ENCODE peak calls at places on chromosomes 5 and 9, in five cellular contexts. P, W, B, E and Z are unnamed samples. For H3K4me1, the result is how much of the 10 kb centered on the place peaks cover.

GRCh38 chr5:78633710-78634109 is 14.9 kb downstream of the LHFPL2 start:
- DNase-seq in P (no peak), E (no peak), W (no peak), B (no peak), Z (no peak)

GRCh38 chr5:156322666-156323065 is 4.3 kb upstream of the SGCD start:
- DNase-seq in E (no peak), W (no peak), B (no peak), P (no peak), Z (no peak)

GRCh38 chr9:86600291-86600690 is 246.1 kb upstream of the TUT7 start:
- DNase-seq in E (no peak), W (no peak), P (no peak), B (no peak), Z (no peak)

GRCh38 chr5:78779771-78780616 is 131.4 kb upstream of the LHFPL2 start:
- DNase-seq in B (no peak), P (no peak), E (no peak), W (no peak), Z (no peak)

GRCh38 chr5:82882316-82882715 is 194.9 kb downstream of the TMEM167A start:
- DNase-seq in E (no peak), B (no peak), P (no peak), W (no peak), Z (no peak)

GRCh38 chr5:156186760-156187159 is 140.2 kb upstream of the SGCD start:
- DNase-seq in W (no peak), P (no peak), B (no peak), E (no peak), Z (no peak)

GRCh38 chr5:29148581-29148980 is 2044.9 kb upstream of the CDH6 start:
- DNase-seq in E (no peak), P (no peak), B (no peak), W (no peak), Z (no peak)

GRCh38 chr9:101587644-101588043 is 7.1 kb downstream of the PPP3R2 start:
- DNase-seq in P (no peak), E (no peak), W (no peak), B (no peak), Z (no peak)

GRCh38 chr5:57887851-57888621 is 405.4 kb upstream of the ACTBL2 start:
- DNase-seq in P (peak), W (no peak), B (peak), E (no peak), Z (no peak)

GRCh38 chr5:135930029-135930948 is 24.5 kb downstream of the LECT2 start:
- DNase-seq in B (no peak), E (no peak), W (no peak), P (no peak), Z (peak)

GRCh38 chr9:98333703-98334582 is 78.5 kb upstream of the TBC1D2 start:
- DNase-seq in B (peak), E (no peak), W (no peak), P (no peak), Z (no peak)

GRCh38 chr9:74431467-74431866 is 65.7 kb upstream of the RORB start:
- DNase-seq in W (no peak), B (no peak), P (no peak), E (no peak), Z (no peak)

GRCh38 chr9:37432020-37432419 is 9.5 kb downstream of the GRHPR start:
- DNase-seq in P (no peak), B (no peak), E (no peak), W (no peak), Z (no peak)

GRCh38 chr9:37430841-37431597 is 8.5 kb downstream of the GRHPR start:
- DNase-seq in B (no peak), E (no peak), W (no peak), P (no peak), Z (no peak)

GRCh38 chr9:37428345-37428744 is 5.8 kb downstream of the GRHPR start:
- DNase-seq in P (no peak), E (no peak), W (no peak), B (no peak), Z (no peak)

GRCh38 chr9:37426846-37427245 is 4.3 kb downstream of the GRHPR start:
- DNase-seq in P (no peak), E (no peak), W (no peak), B (no peak), Z (no peak)

DNA sequence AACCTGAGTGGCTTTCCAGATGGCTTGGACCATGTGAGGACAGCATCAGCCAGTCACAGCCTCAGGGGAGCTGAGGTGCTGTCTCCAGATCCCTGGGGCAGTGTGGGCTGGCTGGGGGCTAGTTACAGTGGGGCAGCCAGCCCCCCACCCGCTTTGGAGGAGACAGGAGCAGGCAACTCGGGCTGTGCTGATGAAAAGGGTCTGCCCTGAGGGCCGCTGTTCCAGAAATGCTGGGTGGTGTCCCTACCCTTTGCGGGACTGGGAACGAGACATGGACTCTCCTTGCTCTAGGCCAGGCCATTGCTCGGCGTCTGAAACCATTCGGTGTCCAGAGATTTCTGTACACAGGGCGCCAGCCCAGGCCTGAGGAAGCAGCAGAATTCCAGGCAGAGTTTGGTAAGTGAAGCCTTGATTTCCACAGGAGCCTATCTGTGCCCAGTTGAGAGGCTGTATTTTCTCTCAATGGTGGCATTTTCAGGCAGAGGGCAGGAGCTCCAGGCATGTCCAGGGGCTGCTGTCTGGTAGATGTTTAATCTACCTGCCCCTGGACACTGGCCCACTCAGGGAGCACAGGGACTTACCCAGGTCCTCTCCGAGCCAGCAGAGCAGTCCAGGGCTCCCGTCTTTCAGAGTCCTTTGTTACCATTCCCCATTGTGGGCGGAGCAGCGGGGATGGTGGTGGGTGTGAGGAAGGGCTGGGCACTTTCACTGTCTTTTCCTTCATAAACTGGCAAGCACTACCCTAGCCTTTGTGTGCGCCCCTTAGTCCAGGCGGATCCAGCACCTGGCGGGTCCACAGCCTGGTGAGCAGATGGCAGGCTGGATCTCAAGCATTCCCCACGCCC is 7.2 kb downstream of the GRHPR start:
- DNase-seq in W (no peak), E (no peak), P (no peak), B (no peak), Z (no peak)
- H3K27ac ChIP-seq in W (no peak), E (no peak), P (no peak), B (no peak), Z (no peak)

DNA sequence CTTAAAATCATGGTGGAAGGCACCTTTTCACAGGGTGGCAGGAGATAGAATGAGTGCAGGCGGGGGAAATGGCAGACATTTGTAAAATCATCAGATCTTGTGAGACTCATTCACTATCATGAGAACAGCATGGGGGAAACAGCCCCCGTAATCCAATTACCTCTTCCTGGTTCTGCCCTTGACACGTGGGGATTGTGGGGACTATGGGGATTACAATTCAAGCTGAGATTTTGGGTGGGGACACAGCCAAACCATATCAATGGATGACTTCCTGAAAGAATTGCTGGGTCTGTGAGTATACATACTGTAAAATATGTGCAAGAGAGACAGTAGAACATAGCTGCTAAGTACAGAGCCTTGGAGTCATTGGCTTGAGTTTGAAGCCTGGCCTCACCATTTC is 47.0 kb downstream of the KIAA1958 start:
- DNase-seq in B (no peak), W (no peak), P (no peak), E (no peak), Z (no peak)
- H3K4me1 ChIP-seq in B (under half), W (under half), P (under half), E (under half), Z (under half)

DNA sequence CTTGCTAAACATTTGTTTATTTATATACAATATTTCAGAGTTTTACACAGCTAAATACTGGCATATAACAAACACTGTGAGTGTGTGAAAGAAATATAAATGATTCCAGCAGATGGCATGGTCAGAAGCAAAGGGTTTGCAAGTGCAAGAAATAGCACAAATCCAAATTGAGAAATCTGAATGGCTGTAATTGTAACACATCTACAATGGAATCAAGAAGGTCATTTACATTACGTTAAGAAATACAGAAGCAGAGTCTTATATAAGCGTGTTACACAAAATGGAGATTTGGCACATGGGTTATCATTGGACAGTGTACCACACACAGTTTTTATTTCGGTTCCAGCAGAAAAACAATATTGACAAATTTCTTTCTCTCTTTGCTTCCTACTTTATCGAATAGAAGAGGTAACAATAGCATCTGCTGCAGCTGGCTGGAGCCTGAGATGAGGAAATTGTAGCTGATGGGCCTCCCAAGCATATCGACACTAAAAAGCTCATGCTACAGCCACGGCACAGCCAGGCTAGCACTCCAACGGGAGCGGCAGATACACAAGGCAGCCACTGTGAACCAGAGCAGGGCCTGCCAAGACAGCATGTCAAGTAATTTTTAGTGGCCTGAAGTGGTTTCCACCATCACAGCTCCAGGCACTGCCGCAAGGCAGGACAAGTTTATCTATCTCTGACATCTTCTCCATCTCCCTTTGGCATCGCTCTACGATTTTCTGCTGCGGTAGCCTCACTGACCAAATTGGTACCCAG is 564.6 kb upstream of the DMAC1 start:
- DNase-seq in B (no peak), P (no peak), W (no peak), E (no peak), Z (no peak)
- H3K27ac ChIP-seq in B (no peak), P (no peak), W (no peak), E (no peak), Z (no peak)

GRCh38 chr9:127132375-127132774 is 9.9 kb upstream of the ANGPTL2 start:
- DNase-seq in E (no peak), W (no peak), P (peak), B (no peak), Z (peak)
- H3K4me1 ChIP-seq in E (under half), W (under half), P (half or more), B (under half), Z (half or more)

GRCh38 chr5:177489119-177489716 is 8.2 kb downstream of the PDLIM7 start:
- DNase-seq in E (no peak), P (peak), B (no peak), W (peak), Z (no peak)
- H3K27ac ChIP-seq in E (no peak), P (no peak), B (no peak), W (no peak), Z (peak)

DNA sequence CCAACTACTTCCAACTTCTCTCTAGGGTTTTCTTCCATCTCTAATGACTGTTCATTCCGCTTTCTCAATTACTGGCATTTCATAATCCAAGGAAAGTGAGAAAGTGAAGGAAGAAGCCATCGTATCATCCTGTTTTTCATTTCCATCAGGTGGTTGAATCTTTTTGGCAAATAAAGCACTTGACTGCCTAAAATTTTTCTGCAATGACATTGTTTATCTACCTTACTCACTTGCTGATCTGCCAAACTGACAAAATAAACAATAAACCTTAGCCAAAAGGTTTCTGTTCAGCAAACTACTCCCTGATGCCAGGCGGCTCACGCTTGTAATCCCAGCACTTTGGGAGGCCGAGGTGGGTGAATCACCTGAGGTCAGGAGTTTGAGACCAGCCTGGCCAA is 18.4 kb downstream of the FNBP1 start:
- DNase-seq in E (no peak), P (no peak), W (no peak), B (no peak), Z (no peak)
- H3K4me1 ChIP-seq in E (half or more), P (half or more), W (under half), B (under half), Z (half or more)